ENCODE peak calls at places on chromosomes 1 and 21, in eight cellular contexts. F, D, Y, J, O, E, A and S are unnamed samples.

GRCh38 chr1:11984121-11984520 is 3.9 kb downstream of the MFN2 start:
- DNase-seq in A (peak), Y (no peak), E (no peak), F (no peak), D (no peak), O (no peak), J (no peak), S (no peak)

GRCh38 chr1:25795955-25796806 is 3.8 kb upstream of the SELENON start:
- DNase-seq in D (no peak), F (no peak), J (no peak), O (no peak), A (no peak), Y (no peak), E (peak), S (no peak)

GRCh38 chr1:196466656-196467055 is 141.6 kb downstream of the KCNT2 start:
- DNase-seq in A (no peak), J (peak), F (no peak), D (no peak), O (no peak), Y (no peak), E (peak), S (no peak)

GRCh38 chr1:201647094-201647493 is 108.2 kb downstream of the NAV1 start:
- DNase-seq in J (no peak), A (no peak), E (no peak), Y (no peak), O (no peak), D (no peak), F (no peak), S (no peak)

GRCh38 chr1:30028283-30028682 is 695.1 kb downstream of the MATN1 start:
- DNase-seq in D (no peak), E (no peak), O (no peak), J (no peak), F (no peak), A (no peak), Y (no peak), S (no peak)

GRCh38 chr1:39398278-39399010 is 93.0 kb upstream of the BMP8A start:
- DNase-seq in A (peak), F (peak), Y (peak), E (peak), J (peak), D (no peak), O (peak), S (peak)

GRCh38 chr1:236623371-236624166 is 19.3 kb upstream of the HEATR1 start:
- DNase-seq in A (peak), F (no peak), J (no peak), Y (no peak), O (no peak), E (peak), D (no peak), S (no peak)

GRCh38 chr1:100458925-100459814 is 78.8 kb upstream of the GPR88 start:
- DNase-seq in E (peak), F (peak), O (peak), Y (peak), D (peak), A (peak), J (peak), S (peak)

GRCh38 chr21:17903029-17903806 is 84.1 kb upstream of the C21orf91 start:
- DNase-seq in F (peak), E (peak), A (peak), J (no peak), Y (peak), O (no peak), D (peak), S (peak)

GRCh38 chr1:39494671-39495410 is 3.4 kb downstream of the BMP8A start:
- DNase-seq in O (no peak), E (no peak), F (no peak), Y (no peak), J (no peak), D (no peak), A (no peak), S (no peak)

GRCh38 chr1:153699116-153699515 is 20.6 kb downstream of the NPR1 start:
- DNase-seq in A (no peak), D (no peak), O (no peak), Y (no peak), J (no peak), F (peak), E (no peak), S (no peak)

GRCh38 chr21:42440187-42440792 is 36.6 kb downstream of the UBASH3A start:
- DNase-seq in A (no peak), Y (no peak), O (no peak), F (no peak), E (no peak), D (no peak), J (no peak), S (no peak)

GRCh38 chr1:186139706-186140105 is 235.3 kb downstream of the TPR start:
- DNase-seq in E (no peak), O (no peak), J (no peak), F (no peak), Y (no peak), D (no peak), A (no peak), S (no peak)

GRCh38 chr1:201933840-201934430 is 12.4 kb downstream of the LMOD1 start:
- DNase-seq in O (no peak), F (no peak), D (no peak), J (no peak), A (no peak), E (no peak), Y (no peak), S (no peak)

GRCh38 chr1:171841931-171842723 is 829 bp downstream of the DNM3 start:
- DNase-seq in J (no peak), Y (peak), E (no peak), D (no peak), O (peak), F (peak), A (peak), S (no peak)

GRCh38 chr1:2253797-2254480 is 25.8 kb downstream of the SKI start:
- DNase-seq in D (no peak), Y (no peak), O (no peak), J (no peak), E (no peak), F (no peak), A (no peak), S (no peak)

DNA sequence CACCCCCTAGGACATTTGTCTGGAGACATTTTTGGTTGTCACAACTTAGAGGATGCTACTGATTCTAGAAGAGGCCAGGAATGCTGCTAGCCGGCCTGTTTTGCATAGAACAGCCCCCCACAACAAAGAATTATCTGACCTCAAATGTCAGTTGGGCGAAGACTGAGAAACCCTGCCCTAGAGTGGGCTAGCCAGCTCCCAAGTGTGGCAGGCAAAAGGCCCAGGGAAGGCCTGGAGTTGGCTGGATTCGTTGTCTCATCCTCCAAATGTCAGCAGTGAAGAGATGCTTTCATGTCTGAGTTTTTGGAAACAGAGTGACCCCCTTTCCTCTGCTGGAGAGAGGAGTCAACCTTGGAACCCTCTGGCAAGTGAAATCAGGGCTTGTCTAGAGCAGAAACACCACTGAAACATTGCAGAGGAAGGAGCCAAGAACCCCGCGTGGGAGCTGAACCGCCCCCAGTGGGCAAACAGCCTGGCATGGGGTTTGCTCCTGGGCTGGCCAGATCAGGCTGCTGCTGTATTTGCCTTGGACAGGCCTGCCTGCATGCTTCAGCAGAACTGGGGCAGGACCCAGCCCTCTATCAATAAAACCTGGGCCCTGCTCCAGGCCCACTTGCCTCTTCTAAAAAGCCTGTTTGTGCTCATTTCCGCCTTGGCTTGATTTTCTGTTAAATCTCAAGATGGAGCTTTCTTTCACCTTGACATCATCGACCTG is 32.9 kb downstream of the RASSF5 start:
- DNase-seq in D (no peak), Y (no peak), A (no peak), F (no peak), O (no peak), J (no peak), E (peak), S (no peak)
- TF ChIP-seq CTCF in D (no peak), Y (no peak), A (no peak), F (no peak), O (no peak), J (no peak), E (no peak), S (no peak)

DNA sequence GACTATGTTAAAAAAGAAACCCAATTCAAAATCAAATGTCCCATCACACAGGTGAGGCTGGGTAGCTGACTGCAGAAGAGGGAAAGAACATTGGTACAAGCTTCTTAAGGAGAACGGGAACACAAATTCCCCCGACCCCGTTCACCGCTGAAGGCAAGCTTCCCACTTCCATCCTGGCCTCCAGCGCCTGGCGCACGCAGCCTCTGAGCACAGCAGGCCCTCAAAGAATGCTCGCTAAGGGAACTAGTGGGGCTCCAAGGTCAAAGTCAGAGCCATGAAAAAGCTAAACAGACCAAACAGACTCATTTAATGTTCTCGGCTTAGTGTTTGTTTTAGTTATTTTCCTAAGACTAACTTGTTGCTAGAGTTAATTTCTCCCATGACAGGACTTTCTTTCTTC is 63.7 kb downstream of the SIM2 start:
- DNase-seq in F (no peak), O (no peak), Y (no peak), E (no peak), J (no peak), D (no peak), A (no peak), S (no peak)
- H3K4me3 ChIP-seq in F (no peak), O (no peak), Y (no peak), E (no peak), J (no peak), D (no peak), A (no peak), S (no peak)

GRCh38 chr1:228022571-228023293 is 15.9 kb downstream of the WNT3A start:
- DNase-seq in J (no peak), Y (no peak), D (no peak), O (no peak), E (no peak), F (no peak), A (no peak), S (no peak)
- TF ChIP-seq EZH2phosphoT487 in J (no peak), Y (no peak), D (no peak), O (no peak), E (no peak), F (no peak), A (no peak), S (no peak)

GRCh38 chr1:156279837-156280236 is 2.8 kb downstream of the SMG5 start:
- DNase-seq in D (no peak), E (no peak), Y (no peak), F (no peak), J (no peak), O (no peak), A (no peak), S (no peak)

GRCh38 chr1:156282143-156282478 is 514 bp downstream of the SMG5 start:
- DNase-seq in Y (no peak), F (no peak), D (no peak), E (peak), J (peak), O (no peak), A (peak), S (peak)

GRCh38 chr1:156282479-156283222 is at the start of gene SMG5:
- DNase-seq in O (peak), F (peak), E (peak), Y (peak), A (peak), D (peak), J (peak), S (peak)

GRCh38 chr1:156284112-156284511 is at the start of gene TMEM79:
- DNase-seq in J (no peak), D (no peak), Y (peak), F (no peak), O (no peak), A (peak), E (peak), S (no peak)

DNA sequence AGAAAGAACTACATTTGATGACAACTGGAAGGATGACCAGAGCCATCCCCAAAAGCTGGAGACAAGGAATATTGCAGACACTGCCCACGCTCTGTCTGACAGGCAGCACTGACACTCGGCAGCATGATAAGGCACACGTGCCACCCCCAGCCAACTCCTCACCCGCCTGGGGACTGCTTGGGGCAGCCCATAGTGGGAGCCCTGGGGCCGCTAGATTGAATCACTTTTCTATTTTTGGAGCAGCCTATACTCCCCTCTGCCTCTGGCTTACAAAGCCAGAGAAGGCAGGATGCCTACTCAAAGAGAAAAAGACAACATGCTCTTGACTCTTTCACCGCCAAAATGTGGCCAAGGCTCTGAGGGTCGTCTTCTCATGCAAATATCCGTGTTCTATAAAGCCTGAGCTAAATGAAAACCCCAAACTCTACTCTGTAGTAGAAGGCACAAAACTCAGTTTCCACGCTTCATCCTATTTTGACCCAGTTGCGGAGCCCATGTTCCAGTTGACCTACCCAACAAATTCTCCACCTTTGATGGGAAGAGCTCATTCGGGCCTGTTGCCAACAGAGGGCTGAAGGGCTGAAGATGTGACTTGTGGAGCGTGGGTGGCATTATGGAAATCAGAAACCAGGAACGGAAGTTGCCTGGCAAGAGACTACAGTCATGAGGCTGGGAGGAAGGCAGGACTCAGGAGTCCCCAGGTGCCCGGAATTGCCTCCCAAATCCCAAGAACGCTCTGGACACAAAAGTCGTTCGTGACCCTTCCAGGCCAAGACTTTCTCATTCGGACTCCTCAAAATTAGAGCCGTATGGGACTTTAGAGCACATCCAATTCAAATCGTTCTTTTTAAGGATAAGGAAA is 1.1 kb downstream of the SMG5 start:
- DNase-seq in O (peak), A (peak), E (peak), J (no peak), Y (peak), D (peak), F (peak), S (peak)
- TF ChIP-seq CTCF in O (no peak), A (no peak), E (no peak), J (peak), Y (no peak), D (peak), F (no peak), S (peak)

DNA sequence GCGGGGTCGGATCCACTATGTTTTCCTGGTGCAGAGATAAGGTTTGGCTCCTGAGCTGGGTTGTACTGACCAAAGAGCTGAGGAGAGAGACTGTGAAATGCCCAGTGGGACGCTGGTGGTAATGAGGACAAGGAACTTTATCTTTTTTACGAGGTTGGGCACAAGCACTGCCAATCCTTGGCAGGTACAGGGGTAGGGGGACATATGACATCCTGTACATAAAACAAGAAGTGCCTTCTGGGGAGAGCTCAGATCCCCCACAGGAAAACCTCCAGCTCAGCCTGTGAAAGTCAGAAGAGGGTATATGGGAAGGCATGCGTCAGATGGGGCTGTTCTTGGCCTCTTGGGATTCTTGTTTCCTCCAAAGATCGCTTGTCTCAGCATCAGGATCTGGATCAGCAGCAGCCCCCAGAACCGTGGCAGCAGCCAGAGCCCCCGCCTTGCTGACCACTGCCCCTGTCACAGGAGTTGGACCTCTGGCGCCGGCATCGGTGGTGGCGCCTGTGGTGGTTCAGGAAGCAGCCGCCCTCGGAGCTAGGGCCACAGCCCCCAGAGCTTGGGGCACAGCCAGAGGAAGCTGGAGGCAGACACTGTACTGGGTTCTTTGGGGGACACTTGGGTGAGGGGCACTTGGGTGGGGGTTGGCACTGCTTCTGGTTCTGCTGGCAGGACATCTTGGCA is 905 bp downstream of the LCE3E start:
- DNase-seq in F (no peak), Y (no peak), J (no peak), E (peak), O (no peak), D (no peak), A (no peak), S (no peak)
- H3K4me3 ChIP-seq in F (no peak), Y (no peak), J (no peak), E (no peak), O (no peak), D (no peak), A (no peak), S (no peak)

DNA sequence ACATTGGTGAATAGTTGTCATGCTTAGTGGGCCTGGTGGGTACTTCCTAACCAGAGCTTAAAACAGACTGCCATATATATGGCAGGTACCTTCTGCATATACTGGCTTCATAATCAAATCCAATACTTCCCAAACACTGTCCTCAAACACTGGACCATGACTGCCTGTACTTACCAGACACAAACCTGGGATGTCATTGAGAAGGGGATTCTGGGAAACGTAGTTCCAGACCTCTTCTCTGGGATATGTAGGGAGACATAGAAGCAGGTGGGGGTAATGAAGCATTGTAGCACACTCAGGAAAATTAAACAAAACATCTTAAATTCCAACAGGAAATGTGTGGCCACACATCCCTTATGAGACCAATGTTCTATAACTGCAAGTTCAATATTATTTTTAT is 76.5 kb upstream of the ADAMTS5 start:
- DNase-seq in E (no peak), Y (peak), D (no peak), O (no peak), J (no peak), F (no peak), A (no peak), S (no peak)
- TF ChIP-seq EZH2phosphoT487 in E (no peak), Y (no peak), D (no peak), O (no peak), J (no peak), F (no peak), A (no peak), S (no peak)

GRCh38 chr1:5287178-5288155 is 633.1 kb downstream of the AJAP1 start:
- DNase-seq in Y (no peak), D (no peak), O (no peak), J (no peak), E (no peak), A (no peak), F (peak), S (no peak)

GRCh38 chr1:5286244-5286643 is 631.8 kb downstream of the AJAP1 start:
- DNase-seq in D (peak), E (no peak), F (no peak), J (no peak), A (no peak), O (no peak), Y (peak), S (no peak)
- TF ChIP-seq CTCF in D (peak), E (peak), F (no peak), J (peak), A (no peak), O (peak), Y (no peak), S (peak)

DNA sequence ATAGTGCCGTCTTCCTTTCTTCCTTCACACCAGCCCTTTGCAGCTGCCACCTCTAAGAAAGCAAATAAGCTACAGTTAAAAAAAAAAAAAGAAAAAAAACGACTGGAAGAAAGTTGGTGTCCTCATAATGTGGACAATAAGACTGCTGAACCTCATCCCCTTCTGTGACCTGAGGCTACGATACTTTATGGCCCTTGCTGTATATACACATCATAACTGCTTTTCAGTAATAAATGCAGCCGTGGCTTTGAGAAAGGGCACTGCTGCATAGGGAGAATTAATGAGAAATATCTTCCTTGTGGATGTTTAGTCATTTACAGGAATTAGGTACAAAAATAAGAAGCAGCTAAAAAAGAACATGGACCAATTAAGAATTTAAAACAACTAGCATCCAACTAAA is 333.8 kb upstream of the ADGRL2 start:
- DNase-seq in Y (no peak), O (no peak), A (peak), F (no peak), J (no peak), D (no peak), E (no peak), S (no peak)
- H3K4me3 ChIP-seq in Y (no peak), O (peak), A (no peak), F (no peak), J (no peak), D (no peak), E (no peak), S (no peak)

GRCh38 chr1:44027320-44027719 is 3.9 kb downstream of the SLC6A9 start:
- DNase-seq in Y (no peak), A (no peak), F (no peak), D (no peak), O (no peak), J (no peak), E (no peak), S (no peak)
- TF ChIP-seq EZH2phosphoT487 in Y (no peak), A (no peak), F (no peak), D (no peak), O (no peak), J (no peak), E (no peak), S (no peak)

GRCh38 chr21:37644666-37645065 is 271.6 kb downstream of the KCNJ6 start:
- DNase-seq in D (no peak), O (no peak), F (no peak), Y (peak), J (no peak), A (no peak), E (no peak), S (no peak)

GRCh38 chr21:37639756-37640155 is 273.2 kb downstream of the DYRK1A start:
- DNase-seq in Y (no peak), D (no peak), O (no peak), A (no peak), J (no peak), E (no peak), F (no peak), S (no peak)

GRCh38 chr21:37645848-37646247 is 270.4 kb downstream of the KCNJ6 start:
- DNase-seq in D (no peak), Y (no peak), E (peak), J (no peak), F (no peak), O (no peak), A (no peak), S (no peak)

GRCh38 chr21:37647781-37648180 is 268.5 kb downstream of the KCNJ6 start:
- DNase-seq in O (no peak), J (no peak), F (no peak), E (no peak), Y (no peak), A (no peak), D (no peak), S (no peak)

GRCh38 chr21:37642493-37642892 is 273.8 kb downstream of the KCNJ6 start:
- DNase-seq in D (peak), F (no peak), A (peak), O (peak), E (peak), J (peak), Y (peak), S (peak)
- TF ChIP-seq CTCF in D (peak), F (peak), A (peak), O (peak), E (peak), J (peak), Y (peak), S (peak)